ENCODE peak calls at places on chromosomes 4 and X, in seven cellular contexts. P, R, V, I, J, Q and N are unnamed samples.

GRCh38 chr4:121656269-121656641 is 40.5 kb downstream of the ANXA5 start:
- DNase-seq in R (peak; percentile 50), P (peak; percentile 67), J (peak; percentile 85), I (no peak), Q (peak; percentile 79), V (no peak), N (peak; percentile 89)

GRCh38 chr4:143397887-143398286 is 61.2 kb downstream of the GAB1 start:
- DNase-seq in V (no peak), Q (no peak), R (no peak), J (no peak), P (no peak), I (no peak), N (no peak)

GRCh38 chr4:99467908-99468307 is 32.8 kb upstream of the ADH7 start:
- DNase-seq in P (no peak), I (no peak), J (no peak), R (no peak), V (no peak), Q (no peak), N (no peak)

GRCh38 chrX:111431007-111431406 is 19.0 kb upstream of the DCX start:
- DNase-seq in V (no peak), I (no peak), Q (no peak), J (no peak), R (no peak), P (no peak), N (no peak)

GRCh38 chrX:19774905-19775304 is 112.5 kb downstream of the SH3KBP1 start:
- DNase-seq in V (no peak), I (no peak), J (no peak), R (no peak), Q (peak; percentile 53), P (no peak), N (no peak)

GRCh38 chr4:74423101-74423500 is 21.8 kb upstream of the AREG start:
- DNase-seq in I (no peak), J (peak; percentile 59), V (no peak), P (no peak), R (no peak), Q (no peak), N (peak; percentile 65)

GRCh38 chrX:132592880-132593279 is 104.0 kb upstream of the MBNL3 start:
- DNase-seq in V (no peak), I (no peak), J (peak; percentile 1), P (no peak), Q (peak; percentile 29), R (no peak), N (peak; percentile 44)

GRCh38 chrX:150768132-150768485 is 74.9 kb downstream of the MTMR1 start:
- DNase-seq in J (no peak), V (no peak), R (no peak), P (no peak), I (no peak), Q (no peak), N (no peak)

GRCh38 chrX:134975516-134975915 is 15.3 kb upstream of the SMIM10 start:
- DNase-seq in R (no peak), P (no peak), Q (no peak), J (no peak), V (no peak), I (no peak), N (no peak)

GRCh38 chr4:41533685-41534084 is 4.3 kb upstream of the LIMCH1 start:
- DNase-seq in Q (no peak), I (no peak), P (no peak), V (no peak), R (no peak), J (no peak), N (no peak)

GRCh38 chr4:113760094-113760851 is 1.3 kb downstream of the CAMK2D start:
- DNase-seq in V (peak; percentile 69), J (peak; percentile 27), R (peak; percentile 59), Q (peak; percentile 52), I (peak; percentile 17), P (peak; percentile 67), N (no peak)

GRCh38 chr4:112426416-112426815 is 89.6 kb downstream of the NEUROG2 start:
- DNase-seq in I (no peak), Q (no peak), V (no peak), P (no peak), R (no peak), J (no peak), N (no peak)

GRCh38 chr4:157221895-157222763 is 1.6 kb downstream of the GRIA2 start:
- DNase-seq in J (no peak), I (no peak), V (peak; percentile 41), Q (no peak), R (no peak), P (peak; percentile 68), N (no peak)

GRCh38 chr4:32140636-32141035 is 1420.5 kb downstream of the PCDH7 start:
- DNase-seq in R (peak; percentile 97), I (no peak), J (peak; percentile 82), Q (peak; percentile 35), P (no peak), V (no peak), N (peak; percentile 75)

GRCh38 chr4:16875487-16875886 is 23.0 kb downstream of the LDB2 start:
- DNase-seq in Q (no peak), V (no peak), J (peak; percentile 96), I (no peak), R (no peak), P (no peak), N (peak; percentile 19)

GRCh38 chr4:117676153-117676552 is 358.1 kb upstream of the NDST3 start:
- DNase-seq in I (no peak), J (no peak), R (no peak), P (no peak), Q (no peak), V (no peak), N (no peak)

GRCh38 chr4:141133146-141134006 is at the start of gene RNF150:
- DNase-seq in I (no peak), J (peak; percentile 83), Q (peak; percentile 81), V (peak; percentile 91), R (peak; percentile 63), P (peak; percentile 86), N (peak; percentile 92)

GRCh38 chr4:8341691-8342090 is 72.1 kb downstream of the HTRA3 start:
- DNase-seq in Q (no peak), R (no peak), J (no peak), P (peak; percentile 63), V (peak; percentile 66), I (no peak), N (no peak)

GRCh38 chr4:116688536-116688935 is 396.8 kb downstream of the TRAM1L1 start:
- DNase-seq in R (no peak), J (no peak), I (no peak), Q (no peak), P (no peak), V (no peak), N (no peak)

GRCh38 chrX:76064825-76065224 is 108.0 kb upstream of the PBDC1 start:
- DNase-seq in R (no peak), P (no peak), Q (peak; percentile 1), V (no peak), I (no peak), J (no peak), N (no peak)

GRCh38 chrX:110914281-110914680 is 118.7 kb upstream of the CHRDL1 start:
- DNase-seq in I (no peak), V (no peak), J (no peak), R (no peak), Q (no peak), P (no peak), N (no peak)

GRCh38 chr4:110854021-110854678 is 231.3 kb upstream of the PITX2 start:
- DNase-seq in P (no peak), J (peak; percentile 85), I (no peak), V (no peak), Q (no peak), R (peak; percentile 73), N (peak; percentile 90)

GRCh38 chrX:33970028-33970932 is 161.8 kb downstream of the FAM47A start:
- DNase-seq in R (no peak), P (no peak), I (no peak), V (peak; percentile 33), J (no peak), Q (no peak), N (no peak)

GRCh38 chrX:24241822-24242648 is 71.8 kb downstream of the SUPT20HL2 start:
- DNase-seq in J (peak; percentile 24), V (no peak), R (no peak), P (no peak), Q (peak; percentile 62), I (peak; percentile 15), N (peak; percentile 27)

GRCh38 chr4:55819634-55820033 is at the start of gene EXOC1L:
- DNase-seq in Q (no peak), J (peak; percentile 5), V (peak; percentile 64), P (no peak), R (no peak), I (no peak), N (peak; percentile 4)

GRCh38 chrX:117711774-117712173 is 404.8 kb downstream of the KLHL13 start:
- DNase-seq in P (no peak), V (no peak), I (no peak), J (no peak), Q (no peak), R (no peak), N (no peak)

GRCh38 chr4:140743194-140743931 is 12.8 kb downstream of the TBC1D9 start:
- DNase-seq in J (no peak), I (no peak), R (peak; percentile 62), Q (peak; percentile 68), V (no peak), P (no peak), N (peak; percentile 59)

GRCh38 chrX:120446503-120446902 is 22.6 kb downstream of the LAMP2 start:
- DNase-seq in R (peak; percentile 64), P (no peak), Q (no peak), I (no peak), J (no peak), V (no peak), N (peak; percentile 51)

GRCh38 chrX:2677764-2678163 is 13.3 kb upstream of the CD99 start:
- DNase-seq in V (peak; percentile 92), P (peak; percentile 90), R (peak; percentile 92), J (peak; percentile 94), I (no peak), Q (no peak), N (peak; percentile 99)

GRCh38 chr4:186693159-186693815 is 30.4 kb downstream of the FAT1 start:
- DNase-seq in J (peak; percentile 77), R (peak; percentile 93), P (peak; percentile 93), I (no peak), Q (no peak), V (peak; percentile 81), N (peak; percentile 57)

GRCh38 chr4:94413085-94413685 is 38.6 kb upstream of the PDLIM5 start:
- DNase-seq in R (no peak), I (no peak), J (no peak), V (no peak), P (no peak), Q (no peak), N (no peak)
- H3K4me3 ChIP-seq in R (no peak overlapping the region), I (no peak overlapping the region), J (no peak overlapping the region), V (no peak overlapping the region), P (no peak overlapping the region), Q (no peak overlapping the region), N (no peak overlapping the region)

GRCh38 chr4:136946307-136946907 is 585.9 kb downstream of the PCDH18 start:
- DNase-seq in V (no peak), J (no peak), Q (no peak), R (no peak), P (no peak), I (no peak), N (no peak)
- H3K4me3 ChIP-seq in V (no peak overlapping the region), J (no peak overlapping the region), Q (no peak overlapping the region), R (no peak overlapping the region), P (no peak overlapping the region), I (no peak overlapping the region), N (no peak overlapping the region)

GRCh38 chr4:39700500-39700899 is 2.6 kb downstream of the UBE2K start:
- DNase-seq in V (no peak), R (no peak), I (no peak), P (no peak), Q (no peak), J (no peak), N (no peak)
- H3K4me3 ChIP-seq in V (peak overlapping the region; percentile 89), R (peak overlapping the region; percentile 84), I (peak overlapping the region; percentile 10), P (no peak overlapping the region), Q (peak overlapping the region; percentile 90), J (peak overlapping the region; percentile 96), N (peak overlapping the region; percentile 16)

GRCh38 chr4:134202557-134202956 is 968 bp upstream of the PABPC4L start:
- DNase-seq in J (no peak), I (no peak), V (no peak), R (no peak), Q (no peak), P (no peak), N (no peak)
- H3K4me3 ChIP-seq in J (no peak overlapping the region), I (no peak overlapping the region), V (no peak overlapping the region), R (no peak overlapping the region), Q (no peak overlapping the region), P (no peak overlapping the region), N (no peak overlapping the region)